ENCODE peak calls at places on chromosomes 12 and 14, in five cellular contexts. G is body of pancreas, Q is GM12865, S is brain microvascular endothelial cell, E is fibroblast of pulmonary artery. L is an unnamed sample.
A peak's percentile ranks its signal among the peaks of the same experiment; 100 is the strongest.

GRCh38 chr14:29681308-29681707 is 246.3 kb downstream of the PRKD1 start:
- DNase-seq in G (no peak), S (no peak), E (no peak), Q (no peak), L (no peak)

GRCh38 chr14:94388027-94388895 is at the start of gene SERPINA1:
- DNase-seq in E (no peak), Q (no peak), G (no peak), S (no peak), L (no peak)

GRCh38 chr14:66473223-66473622 is 12.9 kb upstream of the CCDC196 start:
- DNase-seq in Q (no peak), S (no peak), E (no peak), G (no peak), L (no peak)

GRCh38 chr14:92754956-92755355 is 6.5 kb upstream of the LGMN start:
- DNase-seq in Q (no peak), G (peak; percentile 27), E (no peak), S (no peak), L (no peak)

GRCh38 chr12:131676544-131676943 is 34.3 kb upstream of the SFSWAP start:
- DNase-seq in G (no peak), Q (no peak), E (no peak), S (no peak), L (no peak)

GRCh38 chr14:68899033-68899603 is 80.0 kb downstream of the ACTN1 start:
- DNase-seq in E (no peak), Q (no peak), G (no peak), S (no peak), L (no peak)

GRCh38 chr12:117402363-117402762 is 40.9 kb upstream of the NOS1 start:
- DNase-seq in S (no peak), G (no peak), E (no peak), Q (no peak), L (no peak)

GRCh38 chr14:20998674-20999366 is at the start of gene SLC39A2:
- DNase-seq in Q (no peak), S (peak; percentile 72), G (peak; percentile 38), E (peak; percentile 69), L (peak; percentile 53)

GRCh38 chr12:52920937-52921336 is 16.1 kb upstream of the KRT8 start:
- DNase-seq in G (no peak), Q (no peak), E (no peak), S (no peak), L (no peak)

GRCh38 chr12:75194250-75194649 is 15.4 kb downstream of the KCNC2 start:
- DNase-seq in E (no peak), G (no peak), S (no peak), Q (no peak), L (no peak)

GRCh38 chr12:125922328-125922727 is 857.1 kb downstream of the AACS start:
- DNase-seq in G (no peak), E (no peak), Q (no peak), S (no peak), L (no peak)

GRCh38 chr14:93970967-93971634 is 5.3 kb downstream of the ASB2 start:
- DNase-seq in S (no peak), E (no peak), G (no peak), Q (peak; percentile 88), L (no peak)

GRCh38 chr12:46292754-46293402 is 24.0 kb upstream of the SLC38A1 start:
- DNase-seq in S (no peak), Q (no peak), E (peak; percentile 18), G (no peak), L (no peak)

GRCh38 chr12:68001486-68002466 is 12.5 kb downstream of the IFNG-AS1 start:
- DNase-seq in S (no peak), G (no peak), E (peak; percentile 14), Q (peak; percentile 49), L (no peak)

GRCh38 chr12:114476159-114476558 is 70.2 kb upstream of the TBX5 start:
- DNase-seq in S (no peak), Q (no peak), E (peak; percentile 58), G (no peak), L (no peak)
- TF ChIP-seq CTCF in S (no peak), Q (no peak), E (peak; percentile 62), G (peak; percentile 13), L (peak; percentile 50)

GRCh38 chr14:102096569-102097188 is 9.8 kb upstream of the HSP90AA1 start:
- DNase-seq in G (peak; percentile 86), Q (peak; percentile 61), E (peak; percentile 85), S (peak; percentile 70), L (peak; percentile 88)
- H3K4me3 ChIP-seq in G (no peak overlapping the region), Q (no peak overlapping the region), E (no peak overlapping the region), S (no peak overlapping the region), L (no peak overlapping the region)

GRCh38 chr12:57522019-57522886 is at the start of gene MBD6:
- DNase-seq in Q (peak; percentile 97), E (peak; percentile 93), S (peak; percentile 83), G (peak; percentile 95), L (peak; percentile 93)
- TF ChIP-seq CTCF in Q (no peak), E (no peak), S (no peak), G (no peak), L (no peak)

DNA sequence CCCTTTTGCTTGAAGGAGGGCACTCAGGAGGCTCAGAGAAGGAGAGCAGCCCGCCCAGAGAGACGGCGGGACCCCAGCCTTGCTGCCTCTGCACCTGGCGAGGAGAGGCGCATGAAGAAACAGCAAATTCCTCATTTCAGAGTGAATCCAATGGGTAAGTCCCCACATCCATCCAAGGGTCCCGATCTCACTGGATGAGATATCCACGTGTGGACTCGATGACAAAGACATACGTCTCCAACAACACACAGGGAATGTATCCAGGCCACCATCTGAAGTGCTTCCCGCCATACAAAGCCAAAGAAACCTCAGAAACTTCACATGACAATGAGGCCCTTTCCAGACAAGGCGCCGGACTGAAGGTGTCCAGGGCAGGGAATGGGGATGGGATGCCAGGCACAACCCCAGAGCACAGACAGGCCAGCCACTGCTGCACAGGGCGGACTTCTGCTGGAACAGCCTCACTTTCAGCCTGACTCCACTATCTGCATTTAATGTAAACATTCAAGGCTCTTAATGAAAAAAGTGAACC is 14.5 kb downstream of the CCDC88C start:
- DNase-seq in E (no peak), G (peak; percentile 47), S (no peak), Q (no peak), L (peak; percentile 25)
- H3K4me3 ChIP-seq in E (no peak overlapping the region), G (no peak overlapping the region), S (no peak overlapping the region), Q (no peak overlapping the region), L (no peak overlapping the region)

DNA sequence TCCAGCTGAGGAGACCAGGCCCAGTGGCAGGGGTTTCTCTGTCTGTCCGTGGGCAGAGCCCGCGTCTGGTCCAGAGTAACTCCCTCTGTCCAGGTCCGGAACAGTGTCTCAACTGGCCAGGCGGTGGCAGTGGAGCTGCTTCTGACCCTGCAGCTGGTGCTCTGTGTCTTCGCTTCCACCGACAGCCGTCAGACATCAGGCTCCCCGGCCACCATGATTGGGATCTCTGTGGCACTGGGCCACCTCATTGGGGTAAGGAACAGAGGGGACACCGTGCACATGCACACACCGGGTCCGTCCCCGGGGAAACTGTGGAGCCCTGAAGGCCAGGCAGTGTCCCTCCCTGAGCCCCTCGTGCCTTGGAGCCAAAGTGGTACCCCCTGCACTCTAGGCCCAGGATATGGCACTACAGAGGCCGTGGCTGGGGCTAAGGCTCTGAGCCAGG is 1.5 kb downstream of the AQP6 start:
- DNase-seq in S (peak; percentile 54), Q (no peak), E (peak; percentile 82), G (peak; percentile 77), L (peak; percentile 91)
- TF ChIP-seq CTCF in S (peak; percentile 82), Q (no peak), E (peak; percentile 79), G (peak; percentile 54), L (peak; percentile 86)

L was measured in BE2C.